ENCODE peak calls at places on chromosomes 4 and X, in five cellular contexts. One of them, this sample, is unnamed. For H3K9me3, the result is how much of the 10 kb centered on the place peaks cover.

GRCh38 chrX:69137371-69137881 is 27.8 kb downstream of the PJA1 start:
- DNase-seq in cardiac muscle cell: peak
- DNase-seq in breast epithelium: no peak
- DNase-seq in PC-9: no peak
- DNase-seq in heart left ventricle: no peak
- DNase-seq in this sample: peak

GRCh38 chr4:176320976-176321361 is 1.2 kb downstream of the SPCS3 start:
- DNase-seq in cardiac muscle cell: peak
- DNase-seq in breast epithelium: no peak
- DNase-seq in PC-9: no peak
- DNase-seq in heart left ventricle: no peak
- DNase-seq in this sample: no peak

GRCh38 chrX:122586831-122587230 is 597.2 kb upstream of the GRIA3 start:
- DNase-seq in cardiac muscle cell: no peak
- DNase-seq in breast epithelium: no peak
- DNase-seq in PC-9: no peak
- DNase-seq in heart left ventricle: no peak
- DNase-seq in this sample: no peak

GRCh38 chr4:10092481-10093272 is 23.9 kb downstream of the WDR1 start:
- DNase-seq in cardiac muscle cell: no peak
- DNase-seq in breast epithelium: no peak
- DNase-seq in PC-9: no peak
- DNase-seq in heart left ventricle: no peak
- DNase-seq in this sample: no peak

GRCh38 chr4:137647375-137647774 is 115.1 kb upstream of the PCDH18 start:
- DNase-seq in cardiac muscle cell: no peak
- DNase-seq in breast epithelium: no peak
- DNase-seq in PC-9: no peak
- DNase-seq in heart left ventricle: no peak
- DNase-seq in this sample: no peak

GRCh38 chr4:40585201-40585789 is 44.4 kb downstream of the RBM47 start:
- DNase-seq in cardiac muscle cell: peak
- DNase-seq in breast epithelium: no peak
- DNase-seq in PC-9: no peak
- DNase-seq in heart left ventricle: no peak
- DNase-seq in this sample: no peak

GRCh38 chr4:3030551-3031356 is 43.6 kb downstream of the HTT-AS start:
- DNase-seq in cardiac muscle cell: no peak
- DNase-seq in breast epithelium: no peak
- DNase-seq in PC-9: no peak
- DNase-seq in heart left ventricle: no peak
- DNase-seq in this sample: no peak

GRCh38 chrX:19758536-19758935 is 128.9 kb downstream of the SH3KBP1 start:
- DNase-seq in cardiac muscle cell: no peak
- DNase-seq in breast epithelium: no peak
- DNase-seq in PC-9: no peak
- DNase-seq in heart left ventricle: no peak
- DNase-seq in this sample: no peak

GRCh38 chr4:153409412-153409811 is 56.7 kb upstream of the TMEM131L start:
- DNase-seq in cardiac muscle cell: peak
- DNase-seq in breast epithelium: no peak
- DNase-seq in PC-9: no peak
- DNase-seq in heart left ventricle: no peak
- DNase-seq in this sample: no peak

GRCh38 chr4:140865830-140866229 is 109.6 kb upstream of the TBC1D9 start:
- DNase-seq in cardiac muscle cell: no peak
- DNase-seq in breast epithelium: no peak
- DNase-seq in PC-9: no peak
- DNase-seq in heart left ventricle: no peak
- DNase-seq in this sample: no peak

GRCh38 chrX:5702890-5703289 is 525.8 kb downstream of the NLGN4X start:
- DNase-seq in cardiac muscle cell: no peak
- DNase-seq in breast epithelium: no peak
- DNase-seq in PC-9: no peak
- DNase-seq in heart left ventricle: no peak
- DNase-seq in this sample: no peak

GRCh38 chrX:131201986-131202385 is 87.1 kb downstream of the IGSF1 start:
- DNase-seq in cardiac muscle cell: no peak
- DNase-seq in breast epithelium: no peak
- DNase-seq in PC-9: no peak
- DNase-seq in heart left ventricle: no peak
- DNase-seq in this sample: no peak

GRCh38 chr4:155190099-155190498 is 18.3 kb upstream of the NPY2R start:
- DNase-seq in cardiac muscle cell: no peak
- DNase-seq in breast epithelium: no peak
- DNase-seq in PC-9: no peak
- DNase-seq in heart left ventricle: no peak
- DNase-seq in this sample: no peak
- H3K9me3 ChIP-seq in cardiac muscle cell: under half
- H3K9me3 ChIP-seq in breast epithelium: under half
- H3K9me3 ChIP-seq in PC-9: under half
- H3K9me3 ChIP-seq in heart left ventricle: under half
- H3K9me3 ChIP-seq in this sample: under half

GRCh38 chr4:112706840-112707207 is 69.9 kb downstream of the LARP7 start:
- DNase-seq in cardiac muscle cell: no peak
- DNase-seq in breast epithelium: no peak
- DNase-seq in PC-9: no peak
- DNase-seq in heart left ventricle: no peak
- DNase-seq in this sample: no peak
- H3K4me3 ChIP-seq in cardiac muscle cell: peak
- H3K4me3 ChIP-seq in breast epithelium: no peak
- H3K4me3 ChIP-seq in PC-9: peak
- H3K4me3 ChIP-seq in heart left ventricle: peak
- H3K4me3 ChIP-seq in this sample: no peak

GRCh38 chrX:112696506-112696905 is 16.8 kb upstream of the LHFPL1 start:
- DNase-seq in cardiac muscle cell: no peak
- DNase-seq in breast epithelium: no peak
- DNase-seq in PC-9: no peak
- DNase-seq in heart left ventricle: no peak
- DNase-seq in this sample: no peak
- H3K9me3 ChIP-seq in cardiac muscle cell: under half
- H3K9me3 ChIP-seq in breast epithelium: under half
- H3K9me3 ChIP-seq in PC-9: under half
- H3K9me3 ChIP-seq in heart left ventricle: under half
- H3K9me3 ChIP-seq in this sample: under half

GRCh38 chr4:8872402-8873291 is 1.0 kb upstream of the HMX1 start:
- DNase-seq in cardiac muscle cell: no peak
- DNase-seq in breast epithelium: no peak
- DNase-seq in PC-9: no peak
- DNase-seq in heart left ventricle: no peak
- DNase-seq in this sample: no peak

GRCh38 chr4:8869879-8870646 is 1.6 kb downstream of the HMX1 start:
- DNase-seq in cardiac muscle cell: no peak
- DNase-seq in breast epithelium: no peak
- DNase-seq in PC-9: no peak
- DNase-seq in heart left ventricle: no peak
- DNase-seq in this sample: no peak

GRCh38 chr4:8869002-8869878 is 2.4 kb downstream of the HMX1 start:
- DNase-seq in cardiac muscle cell: no peak
- DNase-seq in breast epithelium: no peak
- DNase-seq in PC-9: no peak
- DNase-seq in heart left ventricle: no peak
- DNase-seq in this sample: no peak

GRCh38 chr4:8871417-8872401 is at the start of gene HMX1:
- DNase-seq in cardiac muscle cell: no peak
- DNase-seq in breast epithelium: no peak
- DNase-seq in PC-9: no peak
- DNase-seq in heart left ventricle: no peak
- DNase-seq in this sample: no peak

GRCh38 chr4:8870647-8871416 is 807 bp downstream of the HMX1 start:
- DNase-seq in cardiac muscle cell: no peak
- DNase-seq in breast epithelium: no peak
- DNase-seq in PC-9: no peak
- DNase-seq in heart left ventricle: no peak
- DNase-seq in this sample: no peak
- H3K4me3 ChIP-seq in cardiac muscle cell: peak
- H3K4me3 ChIP-seq in breast epithelium: no peak
- H3K4me3 ChIP-seq in PC-9: no peak
- H3K4me3 ChIP-seq in heart left ventricle: no peak
- H3K4me3 ChIP-seq in this sample: no peak

DNA sequence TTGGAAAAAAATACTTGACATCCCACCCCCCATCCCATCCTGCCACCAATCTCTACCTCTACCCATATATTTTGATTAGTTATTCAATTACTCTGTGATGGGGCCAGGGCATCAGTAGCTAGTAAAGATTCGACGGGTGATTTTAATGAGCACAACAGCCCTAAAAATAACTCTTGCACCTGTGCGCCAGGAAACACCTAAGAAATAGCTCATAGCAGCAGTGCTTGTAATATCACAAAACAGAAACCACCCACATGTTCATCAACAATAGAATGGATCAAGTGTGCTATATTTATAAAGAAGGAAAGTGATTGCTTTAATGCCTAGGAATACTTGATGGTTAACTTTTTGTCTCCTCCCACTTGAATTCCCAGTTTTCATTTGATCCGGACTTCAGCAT is 225.6 kb upstream of the LCORL start:
- DNase-seq in cardiac muscle cell: no peak
- DNase-seq in breast epithelium: no peak
- DNase-seq in PC-9: no peak
- DNase-seq in heart left ventricle: no peak
- DNase-seq in this sample: no peak
- H3K9me3 ChIP-seq in cardiac muscle cell: under half
- H3K9me3 ChIP-seq in breast epithelium: under half
- H3K9me3 ChIP-seq in PC-9: under half
- H3K9me3 ChIP-seq in heart left ventricle: under half
- H3K9me3 ChIP-seq in this sample: under half

This sample was measured in thyroid gland.